ENCODE peak calls at places on chromosomes 7 and 10, in six cellular contexts. One of them, this sample, is unnamed. For H3K4me1, the result is how much of the 10 kb centered on the place peaks cover.

GRCh38 chr7:144941127-144941526 is 105.3 kb upstream of the TPK1 start:
- DNase-seq in PC-9: no peak
- DNase-seq in fibroblast of lung: no peak
- DNase-seq in effector memory CD4-positive, alpha-beta T cell: no peak
- DNase-seq in psoas muscle: no peak
- DNase-seq in naive thymus-derived CD4-positive, alpha-beta T cell: no peak
- DNase-seq in this sample: no peak

GRCh38 chr7:83594076-83594475 is 54.9 kb downstream of the SEMA3E start:
- DNase-seq in PC-9: no peak
- DNase-seq in naive thymus-derived CD4-positive, alpha-beta T cell: no peak
- DNase-seq in fibroblast of lung: no peak
- DNase-seq in psoas muscle: no peak
- DNase-seq in effector memory CD4-positive, alpha-beta T cell: no peak
- DNase-seq in this sample: no peak

GRCh38 chr10:114437456-114438292 is 33.4 kb upstream of the AFAP1L2 start:
- DNase-seq in fibroblast of lung: peak
- DNase-seq in PC-9: no peak
- DNase-seq in effector memory CD4-positive, alpha-beta T cell: no peak
- DNase-seq in naive thymus-derived CD4-positive, alpha-beta T cell: no peak
- DNase-seq in psoas muscle: no peak
- DNase-seq in this sample: peak

GRCh38 chr10:85643839-85644525 is 722.6 kb downstream of the GRID1 start:
- DNase-seq in PC-9: peak
- DNase-seq in naive thymus-derived CD4-positive, alpha-beta T cell: no peak
- DNase-seq in effector memory CD4-positive, alpha-beta T cell: no peak
- DNase-seq in fibroblast of lung: no peak
- DNase-seq in psoas muscle: no peak
- DNase-seq in this sample: no peak

GRCh38 chr7:132516042-132516840 is 60.0 kb downstream of the PLXNA4 start:
- DNase-seq in effector memory CD4-positive, alpha-beta T cell: no peak
- DNase-seq in fibroblast of lung: peak
- DNase-seq in psoas muscle: no peak
- DNase-seq in naive thymus-derived CD4-positive, alpha-beta T cell: no peak
- DNase-seq in PC-9: no peak
- DNase-seq in this sample: peak

GRCh38 chr10:48509974-48510692 is 94.7 kb downstream of the ARHGAP22 start:
- DNase-seq in psoas muscle: no peak
- DNase-seq in fibroblast of lung: peak
- DNase-seq in naive thymus-derived CD4-positive, alpha-beta T cell: peak
- DNase-seq in PC-9: no peak
- DNase-seq in effector memory CD4-positive, alpha-beta T cell: no peak
- DNase-seq in this sample: no peak

GRCh38 chr10:29540016-29540415 is 94.8 kb downstream of the SVIL start:
- DNase-seq in psoas muscle: no peak
- DNase-seq in effector memory CD4-positive, alpha-beta T cell: no peak
- DNase-seq in PC-9: no peak
- DNase-seq in fibroblast of lung: no peak
- DNase-seq in naive thymus-derived CD4-positive, alpha-beta T cell: no peak
- DNase-seq in this sample: no peak

GRCh38 chr7:32533313-32534024 is 38.2 kb downstream of the AVL9 start:
- DNase-seq in psoas muscle: no peak
- DNase-seq in effector memory CD4-positive, alpha-beta T cell: no peak
- DNase-seq in PC-9: no peak
- DNase-seq in fibroblast of lung: peak
- DNase-seq in naive thymus-derived CD4-positive, alpha-beta T cell: no peak
- DNase-seq in this sample: peak

GRCh38 chr10:132180736-132181135 is 6.0 kb upstream of the DPYSL4 start:
- DNase-seq in naive thymus-derived CD4-positive, alpha-beta T cell: no peak
- DNase-seq in psoas muscle: no peak
- DNase-seq in PC-9: no peak
- DNase-seq in fibroblast of lung: no peak
- DNase-seq in effector memory CD4-positive, alpha-beta T cell: no peak
- DNase-seq in this sample: no peak

GRCh38 chr7:127066974-127067373 is 185.8 kb downstream of the GRM8 start:
- DNase-seq in fibroblast of lung: no peak
- DNase-seq in naive thymus-derived CD4-positive, alpha-beta T cell: no peak
- DNase-seq in effector memory CD4-positive, alpha-beta T cell: no peak
- DNase-seq in PC-9: no peak
- DNase-seq in psoas muscle: no peak
- DNase-seq in this sample: no peak

GRCh38 chr7:47651355-47652317 is 69.7 kb upstream of the TNS3 start:
- DNase-seq in naive thymus-derived CD4-positive, alpha-beta T cell: no peak
- DNase-seq in PC-9: peak
- DNase-seq in psoas muscle: no peak
- DNase-seq in effector memory CD4-positive, alpha-beta T cell: no peak
- DNase-seq in fibroblast of lung: peak
- DNase-seq in this sample: peak

GRCh38 chr10:921471-922414 is 9.8 kb downstream of the LARP4B start:
- DNase-seq in PC-9: no peak
- DNase-seq in psoas muscle: no peak
- DNase-seq in fibroblast of lung: peak
- DNase-seq in naive thymus-derived CD4-positive, alpha-beta T cell: no peak
- DNase-seq in effector memory CD4-positive, alpha-beta T cell: no peak
- DNase-seq in this sample: peak

GRCh38 chr7:151595702-151596340 is 76.1 kb upstream of the RHEB start:
- DNase-seq in naive thymus-derived CD4-positive, alpha-beta T cell: no peak
- DNase-seq in effector memory CD4-positive, alpha-beta T cell: no peak
- DNase-seq in PC-9: peak
- DNase-seq in fibroblast of lung: no peak
- DNase-seq in psoas muscle: no peak
- DNase-seq in this sample: no peak

GRCh38 chr7:12635830-12636229 is 51.6 kb upstream of the ARL4A start:
- DNase-seq in naive thymus-derived CD4-positive, alpha-beta T cell: peak
- DNase-seq in effector memory CD4-positive, alpha-beta T cell: no peak
- DNase-seq in psoas muscle: no peak
- DNase-seq in PC-9: no peak
- DNase-seq in fibroblast of lung: peak
- DNase-seq in this sample: peak

GRCh38 chr7:30027065-30027456 is 559 bp upstream of the FKBP14 start:
- DNase-seq in psoas muscle: no peak
- DNase-seq in effector memory CD4-positive, alpha-beta T cell: peak
- DNase-seq in PC-9: peak
- DNase-seq in fibroblast of lung: no peak
- DNase-seq in naive thymus-derived CD4-positive, alpha-beta T cell: peak
- DNase-seq in this sample: peak

GRCh38 chr10:98170249-98171117 is 36.0 kb downstream of the R3HCC1L start:
- DNase-seq in effector memory CD4-positive, alpha-beta T cell: no peak
- DNase-seq in fibroblast of lung: peak
- DNase-seq in PC-9: peak
- DNase-seq in psoas muscle: no peak
- DNase-seq in naive thymus-derived CD4-positive, alpha-beta T cell: peak
- DNase-seq in this sample: peak

GRCh38 chr7:47663841-47664240 is 81.9 kb upstream of the TNS3 start:
- DNase-seq in psoas muscle: no peak
- DNase-seq in effector memory CD4-positive, alpha-beta T cell: no peak
- DNase-seq in naive thymus-derived CD4-positive, alpha-beta T cell: no peak
- DNase-seq in PC-9: no peak
- DNase-seq in fibroblast of lung: no peak
- DNase-seq in this sample: no peak

GRCh38 chr7:32470871-32471270 is 19.3 kb downstream of the LSM5 start:
- DNase-seq in psoas muscle: no peak
- DNase-seq in effector memory CD4-positive, alpha-beta T cell: no peak
- DNase-seq in fibroblast of lung: no peak
- DNase-seq in PC-9: no peak
- DNase-seq in naive thymus-derived CD4-positive, alpha-beta T cell: no peak
- DNase-seq in this sample: no peak

GRCh38 chr10:61904711-61905445 is 3.4 kb downstream of the ARID5B start:
- DNase-seq in naive thymus-derived CD4-positive, alpha-beta T cell: no peak
- DNase-seq in PC-9: peak
- DNase-seq in psoas muscle: no peak
- DNase-seq in effector memory CD4-positive, alpha-beta T cell: no peak
- DNase-seq in fibroblast of lung: peak
- DNase-seq in this sample: peak

GRCh38 chr10:87878664-87879459 is 15.4 kb downstream of the PTEN start:
- DNase-seq in psoas muscle: no peak
- DNase-seq in PC-9: no peak
- DNase-seq in naive thymus-derived CD4-positive, alpha-beta T cell: no peak
- DNase-seq in effector memory CD4-positive, alpha-beta T cell: no peak
- DNase-seq in fibroblast of lung: no peak
- DNase-seq in this sample: no peak

GRCh38 chr7:110623436-110623835 is 467.5 kb upstream of the LRRN3 start:
- DNase-seq in fibroblast of lung: no peak
- DNase-seq in naive thymus-derived CD4-positive, alpha-beta T cell: no peak
- DNase-seq in psoas muscle: no peak
- DNase-seq in PC-9: no peak
- DNase-seq in effector memory CD4-positive, alpha-beta T cell: no peak
- DNase-seq in this sample: no peak

GRCh38 chr10:30456262-30456661 is 22.3 kb downstream of the MAP3K8 start:
- DNase-seq in naive thymus-derived CD4-positive, alpha-beta T cell: peak
- DNase-seq in PC-9: no peak
- DNase-seq in effector memory CD4-positive, alpha-beta T cell: no peak
- DNase-seq in fibroblast of lung: no peak
- DNase-seq in psoas muscle: no peak
- DNase-seq in this sample: no peak

GRCh38 chr7:55343860-55344606 is 21.1 kb upstream of the LANCL2 start:
- DNase-seq in fibroblast of lung: no peak
- DNase-seq in naive thymus-derived CD4-positive, alpha-beta T cell: no peak
- DNase-seq in PC-9: no peak
- DNase-seq in effector memory CD4-positive, alpha-beta T cell: no peak
- DNase-seq in psoas muscle: no peak
- DNase-seq in this sample: no peak

GRCh38 chr10:3781458-3782098 is 3.4 kb downstream of the KLF6 start:
- DNase-seq in naive thymus-derived CD4-positive, alpha-beta T cell: no peak
- DNase-seq in psoas muscle: peak
- DNase-seq in effector memory CD4-positive, alpha-beta T cell: peak
- DNase-seq in fibroblast of lung: peak
- DNase-seq in PC-9: no peak
- DNase-seq in this sample: peak

GRCh38 chr10:22791655-22792054 is 77.3 kb upstream of the PIP4K2A start:
- DNase-seq in PC-9: no peak
- DNase-seq in naive thymus-derived CD4-positive, alpha-beta T cell: no peak
- DNase-seq in psoas muscle: no peak
- DNase-seq in effector memory CD4-positive, alpha-beta T cell: no peak
- DNase-seq in fibroblast of lung: no peak
- DNase-seq in this sample: no peak

GRCh38 chr10:118472961-118473675 is 122.3 kb downstream of the PRLHR start:
- DNase-seq in naive thymus-derived CD4-positive, alpha-beta T cell: no peak
- DNase-seq in PC-9: no peak
- DNase-seq in fibroblast of lung: no peak
- DNase-seq in psoas muscle: no peak
- DNase-seq in effector memory CD4-positive, alpha-beta T cell: no peak
- DNase-seq in this sample: no peak

GRCh38 chr7:157423348-157423747 is 86.5 kb downstream of the DNAJB6 start:
- DNase-seq in PC-9: no peak
- DNase-seq in effector memory CD4-positive, alpha-beta T cell: no peak
- DNase-seq in fibroblast of lung: no peak
- DNase-seq in naive thymus-derived CD4-positive, alpha-beta T cell: no peak
- DNase-seq in psoas muscle: no peak
- DNase-seq in this sample: no peak
- H3K27ac ChIP-seq in PC-9: no peak
- H3K27ac ChIP-seq in effector memory CD4-positive, alpha-beta T cell: no peak
- H3K27ac ChIP-seq in fibroblast of lung: no peak
- H3K27ac ChIP-seq in naive thymus-derived CD4-positive, alpha-beta T cell: no peak
- H3K27ac ChIP-seq in psoas muscle: no peak
- H3K27ac ChIP-seq in this sample: no peak

GRCh38 chr7:102317231-102318059 is 30.8 kb downstream of the SH2B2 start:
- DNase-seq in naive thymus-derived CD4-positive, alpha-beta T cell: no peak
- DNase-seq in fibroblast of lung: no peak
- DNase-seq in effector memory CD4-positive, alpha-beta T cell: no peak
- DNase-seq in PC-9: no peak
- DNase-seq in psoas muscle: no peak
- DNase-seq in this sample: no peak

GRCh38 chr7:102310414-102310815 is 23.7 kb downstream of the SH2B2 start:
- DNase-seq in PC-9: no peak
- DNase-seq in naive thymus-derived CD4-positive, alpha-beta T cell: no peak
- DNase-seq in fibroblast of lung: no peak
- DNase-seq in psoas muscle: no peak
- DNase-seq in effector memory CD4-positive, alpha-beta T cell: no peak
- DNase-seq in this sample: no peak

GRCh38 chr7:102306916-102307677 is 20.4 kb downstream of the SH2B2 start:
- DNase-seq in PC-9: no peak
- DNase-seq in fibroblast of lung: peak
- DNase-seq in effector memory CD4-positive, alpha-beta T cell: no peak
- DNase-seq in psoas muscle: peak
- DNase-seq in naive thymus-derived CD4-positive, alpha-beta T cell: no peak
- DNase-seq in this sample: peak

GRCh38 chr7:102313997-102314780 is 27.5 kb downstream of the SH2B2 start:
- DNase-seq in fibroblast of lung: no peak
- DNase-seq in PC-9: no peak
- DNase-seq in psoas muscle: no peak
- DNase-seq in naive thymus-derived CD4-positive, alpha-beta T cell: no peak
- DNase-seq in effector memory CD4-positive, alpha-beta T cell: no peak
- DNase-seq in this sample: no peak

DNA sequence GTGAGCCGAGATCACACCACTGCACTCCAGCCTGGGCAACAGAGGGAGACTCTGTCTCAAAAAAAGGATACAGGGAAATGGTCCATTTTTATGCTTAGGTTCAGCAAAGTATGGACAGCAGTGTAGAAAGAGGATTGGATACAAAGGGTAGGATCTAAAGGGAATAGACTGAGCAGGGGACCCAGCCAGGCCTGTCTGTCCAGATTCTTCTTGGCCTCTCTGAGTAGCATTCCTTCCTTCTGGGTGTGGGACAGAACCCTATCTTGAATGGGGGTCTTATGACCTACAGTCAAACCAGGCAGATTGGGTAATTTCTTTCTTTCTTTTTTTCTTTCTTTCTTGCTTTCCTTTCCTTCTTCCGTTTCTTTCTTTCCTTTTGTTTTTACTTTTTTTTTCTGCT is 25.6 kb downstream of the SH2B2 start:
- DNase-seq in PC-9: no peak
- DNase-seq in fibroblast of lung: no peak
- DNase-seq in naive thymus-derived CD4-positive, alpha-beta T cell: no peak
- DNase-seq in effector memory CD4-positive, alpha-beta T cell: no peak
- DNase-seq in psoas muscle: no peak
- DNase-seq in this sample: no peak
- H3K4me1 ChIP-seq in PC-9: under half
- H3K4me1 ChIP-seq in fibroblast of lung: under half
- H3K4me1 ChIP-seq in naive thymus-derived CD4-positive, alpha-beta T cell: under half
- H3K4me1 ChIP-seq in effector memory CD4-positive, alpha-beta T cell: under half
- H3K4me1 ChIP-seq in psoas muscle: under half
- H3K4me1 ChIP-seq in this sample: under half

DNA sequence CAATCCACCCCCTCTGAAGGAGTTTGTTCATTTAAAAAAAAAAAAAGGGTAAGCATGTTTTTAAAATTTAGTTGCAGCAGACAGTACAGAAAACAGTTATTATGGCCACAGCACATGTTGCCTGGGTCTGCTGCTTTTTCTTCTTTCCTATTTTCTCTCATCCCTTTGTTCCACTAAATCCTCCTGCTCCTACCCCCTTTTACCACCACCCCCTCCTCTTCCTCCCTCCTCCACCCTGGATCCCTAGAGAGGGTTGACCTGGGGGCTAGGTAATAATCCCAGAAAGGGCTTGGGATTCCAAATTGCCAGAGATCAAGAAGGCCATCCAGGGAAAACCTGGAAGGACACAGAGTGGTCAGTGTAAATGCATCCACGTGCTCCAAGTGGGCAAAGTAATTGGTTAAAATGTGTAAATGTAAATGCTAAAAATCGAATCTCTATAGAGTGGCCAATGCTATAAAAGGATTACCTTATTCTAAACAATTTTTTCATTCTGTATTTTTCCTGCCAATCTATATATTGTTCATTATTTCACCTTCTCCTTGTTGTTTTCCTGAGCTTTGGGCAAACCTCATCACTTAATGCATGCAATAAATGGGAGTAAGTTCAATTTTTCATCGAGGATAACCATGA is 89.0 kb upstream of the PIK3CG start:
- DNase-seq in psoas muscle: no peak
- DNase-seq in effector memory CD4-positive, alpha-beta T cell: no peak
- DNase-seq in naive thymus-derived CD4-positive, alpha-beta T cell: no peak
- DNase-seq in fibroblast of lung: no peak
- DNase-seq in PC-9: no peak
- DNase-seq in this sample: no peak
- H3K27ac ChIP-seq in psoas muscle: no peak
- H3K27ac ChIP-seq in effector memory CD4-positive, alpha-beta T cell: no peak
- H3K27ac ChIP-seq in naive thymus-derived CD4-positive, alpha-beta T cell: no peak
- H3K27ac ChIP-seq in fibroblast of lung: peak
- H3K27ac ChIP-seq in PC-9: peak
- H3K27ac ChIP-seq in this sample: peak

GRCh38 chr10:79431891-79432831 is 13.3 kb downstream of the ZCCHC24 start:
- DNase-seq in effector memory CD4-positive, alpha-beta T cell: no peak
- DNase-seq in PC-9: no peak
- DNase-seq in psoas muscle: peak
- DNase-seq in naive thymus-derived CD4-positive, alpha-beta T cell: no peak
- DNase-seq in fibroblast of lung: peak
- DNase-seq in this sample: peak
- H3K4me1 ChIP-seq in effector memory CD4-positive, alpha-beta T cell: under half
- H3K4me1 ChIP-seq in PC-9: under half
- H3K4me1 ChIP-seq in psoas muscle: under half
- H3K4me1 ChIP-seq in naive thymus-derived CD4-positive, alpha-beta T cell: under half
- H3K4me1 ChIP-seq in fibroblast of lung: half or more
- H3K4me1 ChIP-seq in this sample: half or more